ENCODE peak calls at places on chromosome X, in four cellular contexts. J is naive thymus-derived CD8-positive, alpha-beta T cell; H is stimulated activated CD8-positive, alpha-beta memory T cell treated with anti-CD3 and anti-CD28 coated beads, Interleukin-4, amount 100 ng/mL, for 48 hours; V is RPMI7951. L is an unnamed sample.

GRCh38 chrX:139762400-139763183 is 54.6 kb upstream of the MCF2 start:
- DNase-seq in J (no peak), H (no peak), V (no peak), L (no peak)

GRCh38 chrX:72069380-72070160 is 62.1 kb downstream of the RTL5 start:
- DNase-seq in J (no peak), H (no peak), V (no peak), L (no peak)

GRCh38 chrX:346034-346813 is 27.6 kb upstream of the GTPBP6 start:
- DNase-seq in J (no peak), H (no peak), V (no peak), L (no peak)

GRCh38 chrX:106606583-106606982 is 5.2 kb upstream of the RADX start:
- DNase-seq in J (no peak), H (no peak), V (no peak), L (peak)

GRCh38 chrX:13956998-13957397 is 72.7 kb downstream of the GEMIN8 start:
- DNase-seq in J (no peak), H (no peak), V (no peak), L (no peak)

GRCh38 chrX:74286950-74287349 is 17.0 kb upstream of the ZCCHC13 start:
- DNase-seq in J (no peak), H (no peak), V (peak), L (peak)

GRCh38 chrX:1589356-1590130 is 1.9 kb upstream of the AKAP17A start:
- DNase-seq in J (no peak), H (peak), V (no peak), L (no peak)

GRCh38 chrX:46666831-46667230 is 92.1 kb downstream of the SLC9A7 start:
- DNase-seq in J (no peak), H (no peak), V (no peak), L (no peak)

GRCh38 chrX:153649178-153649914 is 2.3 kb downstream of the DUSP9 start:
- DNase-seq in J (peak), H (peak), V (no peak), L (no peak)

GRCh38 chrX:150236304-150236703 is 126.8 kb upstream of the MAMLD1 start:
- DNase-seq in J (no peak), H (no peak), V (peak), L (peak)

GRCh38 chrX:122219735-122220134 is 964.3 kb upstream of the GRIA3 start:
- DNase-seq in J (no peak), H (no peak), V (no peak), L (no peak)

L was measured in HT1080.